ENCODE peak calls at places on chromosomes 13 and 19, in nine cellular contexts. O, F, K, B, W, T, R, Y and D are unnamed samples.
A peak's percentile ranks its signal among the peaks of the same experiment; 100 is the strongest.

GRCh38 chr13:42808572-42808971 is 27.2 kb downstream of the FAM216B start:
- DNase-seq in W (no peak), K (no peak), F (peak; percentile 22), T (no peak), R (no peak), O (no peak), Y (no peak), B (no peak), D (no peak)

GRCh38 chr13:23510979-23511735 is 59.1 kb upstream of the TNFRSF19 start:
- DNase-seq in B (no peak), O (no peak), K (no peak), F (peak; percentile 46), R (no peak), W (no peak), Y (no peak), T (peak; percentile 8), D (no peak)

GRCh38 chr19:19062454-19063182 is 1.2 kb upstream of the SLC25A42 start:
- DNase-seq in O (no peak), K (no peak), Y (no peak), R (no peak), W (no peak), F (peak; percentile 44), B (no peak), T (peak; percentile 39), D (no peak)

GRCh38 chr13:111903143-111903542 is 163.8 kb upstream of the SOX1 start:
- DNase-seq in R (no peak), O (no peak), W (no peak), K (no peak), T (no peak), Y (no peak), B (no peak), F (no peak), D (no peak)

GRCh38 chr19:42246143-42246868 is 3.9 kb upstream of the GSK3A start:
- DNase-seq in W (peak; percentile 72), B (peak; percentile 70), K (no peak), R (no peak), Y (peak; percentile 91), O (peak; percentile 79), T (peak; percentile 42), F (peak; percentile 57), D (no peak)

GRCh38 chr19:50480281-50481111 is 3.8 kb upstream of the GARIN5A start:
- DNase-seq in W (no peak), Y (no peak), B (no peak), R (no peak), O (no peak), F (no peak), K (no peak), T (no peak), D (no peak)

GRCh38 chr19:2197270-2197669 is 33.5 kb downstream of the DOT1L start:
- DNase-seq in T (no peak), K (no peak), Y (no peak), R (no peak), B (no peak), F (no peak), O (no peak), W (no peak), D (no peak)

GRCh38 chr13:56752630-56753029 is 388.1 kb upstream of the PRR20A start:
- DNase-seq in T (no peak), Y (no peak), W (no peak), F (no peak), R (no peak), K (no peak), B (no peak), O (no peak), D (peak; percentile 26)

GRCh38 chr19:19539738-19540703 is 2.0 kb downstream of the CILP2 start:
- DNase-seq in K (peak; percentile 61), B (peak; percentile 63), T (peak; percentile 55), W (peak; percentile 73), F (peak; percentile 25), R (no peak), Y (no peak), O (no peak), D (no peak)

GRCh38 chr13:46667687-46668281 is 114.8 kb downstream of the LRCH1 start:
- DNase-seq in W (no peak), T (no peak), B (no peak), R (no peak), K (no peak), F (no peak), Y (no peak), O (no peak), D (no peak)

GRCh38 chr19:43474487-43474886 is 9.1 kb upstream of the LYPD3 start:
- DNase-seq in B (no peak), O (no peak), K (no peak), R (no peak), F (no peak), T (no peak), Y (no peak), W (no peak), D (no peak)
- H3K4me3 ChIP-seq in B (no peak overlapping the region), O (peak overlapping the region; percentile 64), K (no peak overlapping the region), R (no peak overlapping the region), F (no peak overlapping the region), T (no peak overlapping the region), Y (peak overlapping the region; percentile 50), W (no peak overlapping the region), D (no peak overlapping the region)

GRCh38 chr13:113967729-113968462 is 6.0 kb downstream of the C13orf46 start:
- DNase-seq in Y (peak; percentile 57), O (no peak), B (no peak), R (no peak), W (no peak), F (no peak), T (peak; percentile 68), K (no peak), D (no peak)

GRCh38 chr13:113964251-113964995 is 9.5 kb downstream of the C13orf46 start:
- DNase-seq in O (no peak), R (no peak), K (no peak), F (no peak), T (no peak), B (no peak), Y (peak; percentile 50), W (no peak), D (no peak)

GRCh38 chr13:113965383-113965874 is 8.4 kb downstream of the C13orf46 start:
- DNase-seq in B (no peak), Y (no peak), W (no peak), K (no peak), R (no peak), O (no peak), F (no peak), T (no peak), D (no peak)

GRCh38 chr13:113967206-113967720 is 6.6 kb downstream of the C13orf46 start:
- DNase-seq in O (no peak), W (no peak), K (no peak), T (no peak), Y (peak; percentile 50), F (no peak), B (no peak), R (no peak), D (no peak)

DNA sequence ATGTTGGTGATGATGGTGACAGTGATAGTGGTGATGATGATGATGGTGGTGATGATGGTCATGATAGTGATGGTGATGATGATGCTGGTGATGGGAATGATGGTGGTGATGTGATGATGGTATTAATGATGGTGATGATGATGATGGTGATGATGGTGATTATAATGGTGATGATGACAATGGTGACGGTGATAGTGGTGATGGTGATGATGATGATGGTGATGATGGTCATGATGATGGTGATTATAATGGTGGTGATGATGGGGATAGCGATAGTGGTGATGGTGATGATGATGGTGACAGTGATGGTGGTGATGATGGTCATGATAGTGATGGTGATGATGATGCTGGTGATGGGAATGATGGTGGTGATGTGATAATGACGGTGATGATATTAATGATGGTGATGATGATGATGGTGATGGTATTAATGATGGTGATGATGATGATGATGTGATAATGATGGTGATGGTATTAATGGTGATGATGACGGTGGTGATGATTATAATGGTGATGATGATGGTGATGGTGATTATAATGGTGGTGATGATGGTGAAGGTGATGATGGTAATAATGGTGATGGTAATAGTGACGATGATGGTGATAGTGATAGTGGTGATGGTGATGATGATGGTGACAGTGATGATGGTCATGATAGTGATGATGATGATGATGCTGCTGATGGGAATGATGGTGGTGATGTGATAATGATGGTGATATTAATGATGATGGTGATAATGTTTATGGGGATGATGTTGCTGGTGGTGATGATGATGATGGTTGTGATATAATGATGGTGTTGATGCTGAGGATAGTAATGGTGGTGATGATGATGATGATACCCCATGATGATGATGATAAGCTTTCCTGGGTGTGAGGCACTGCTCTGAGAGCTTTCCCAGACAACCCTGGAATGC is 7.7 kb downstream of the C13orf46 start:
- DNase-seq in K (no peak), T (no peak), F (no peak), Y (no peak), O (no peak), W (no peak), R (no peak), B (no peak), D (no peak)
- TF ChIP-seq CTCF in K (no peak), T (no peak), F (no peak), Y (no peak), O (no peak), W (no peak), R (no peak), B (no peak), D (no peak)

DNA sequence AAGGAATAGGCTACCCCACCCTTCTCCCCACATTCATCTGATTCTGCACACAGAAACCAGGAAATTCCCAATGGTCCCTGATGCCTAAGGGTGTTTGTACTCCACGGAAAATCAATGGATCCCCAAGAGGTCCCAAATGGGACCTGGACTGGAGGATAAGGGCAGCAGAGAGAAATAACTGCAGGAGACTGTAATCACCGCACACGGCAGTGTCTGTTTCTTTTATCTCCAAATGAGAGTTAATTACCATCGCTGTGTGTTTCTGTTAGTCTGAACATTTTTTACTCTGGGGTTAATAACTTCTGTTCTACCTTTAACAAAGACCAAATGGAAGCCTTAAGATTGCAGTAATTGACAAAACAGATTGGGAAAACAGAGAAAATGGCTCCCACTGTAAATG is 320.9 kb downstream of the DCLK1 start:
- DNase-seq in R (no peak), O (no peak), B (no peak), W (no peak), K (no peak), F (no peak), T (no peak), Y (no peak), D (no peak)
- H3K4me3 ChIP-seq in R (no peak overlapping the region), O (no peak overlapping the region), B (no peak overlapping the region), W (no peak overlapping the region), K (no peak overlapping the region), F (no peak overlapping the region), T (no peak overlapping the region), Y (no peak overlapping the region), D (no peak overlapping the region)

GRCh38 chr19:34661357-34661756 is 15.6 kb downstream of the SCGB2B2 start:
- DNase-seq in F (no peak), W (no peak), R (no peak), Y (no peak), T (peak; percentile 19), O (no peak), K (no peak), B (no peak), D (no peak)

GRCh38 chr19:34666200-34666957 is 10.6 kb downstream of the SCGB2B2 start:
- DNase-seq in B (no peak), K (no peak), W (no peak), Y (no peak), T (no peak), F (no peak), R (no peak), O (no peak), D (no peak)

GRCh38 chr19:34664870-34665269 is 12.1 kb downstream of the SCGB2B2 start:
- DNase-seq in W (no peak), O (no peak), Y (no peak), B (no peak), T (no peak), K (no peak), R (no peak), F (no peak), D (no peak)

GRCh38 chr19:34664168-34664567 is 12.8 kb downstream of the SCGB2B2 start:
- DNase-seq in T (no peak), Y (no peak), F (no peak), O (no peak), K (no peak), B (no peak), R (no peak), W (no peak), D (no peak)

GRCh38 chr19:34662919-34663318 is 14.0 kb downstream of the SCGB2B2 start:
- DNase-seq in W (no peak), F (peak; percentile 14), R (no peak), O (no peak), K (peak; percentile 33), Y (no peak), B (no peak), T (no peak), D (no peak)
- TF ChIP-seq CTCF in W (peak; percentile 40), F (peak; percentile 51), R (peak; percentile 39), O (peak; percentile 9), K (peak; percentile 67), Y (no peak), B (no peak), T (peak; percentile 15), D (peak; percentile 21)